ENCODE peak calls at places on chromosomes 2 and 18, in six cellular contexts. E is aorta, Y is right atrium auricular region, F is esophagus squamous epithelium, O is gastrocnemius medialis, S is fibroblast of lung. D is an unnamed sample.

GRCh38 chr2:19377717-19378116 is 19.3 kb upstream of the OSR1 start:
- DNase-seq in E (no peak), Y (no peak), F (no peak), O (no peak), S (no peak), D (no peak)

GRCh38 chr18:25230658-25231326 is 121.2 kb downstream of the ZNF521 start:
- DNase-seq in E (peak; percentile 81), Y (peak; percentile 93), F (no peak), O (peak; percentile 78), S (peak; percentile 95), D (no peak)

GRCh38 chr2:96103388-96103705 is 13.0 kb downstream of the ADRA2B start:
- DNase-seq in E (peak; percentile 42), Y (no peak), F (no peak), O (no peak), S (no peak), D (no peak)

GRCh38 chr2:567865-568638 is 109.2 kb downstream of the TMEM18 start:
- DNase-seq in E (peak; percentile 71), Y (no peak), F (no peak), O (peak; percentile 55), S (peak; percentile 19), D (no peak)

GRCh38 chr2:9144617-9145016 is 62.0 kb upstream of the ASAP2 start:
- DNase-seq in E (no peak), Y (no peak), F (no peak), O (no peak), S (peak; percentile 47), D (no peak)

GRCh38 chr2:191051825-191052778 is 38.1 kb upstream of the STAT1 start:
- DNase-seq in E (no peak), Y (no peak), F (no peak), O (no peak), S (peak; percentile 71), D (no peak)

GRCh38 chr2:137967042-137967441 is 2.8 kb downstream of the HNMT start:
- DNase-seq in E (no peak), Y (no peak), F (no peak), O (no peak), S (no peak), D (no peak)

GRCh38 chr2:39416172-39416571 is 20.9 kb downstream of the MAP4K3 start:
- DNase-seq in E (no peak), Y (no peak), F (no peak), O (no peak), S (peak; percentile 55), D (no peak)

GRCh38 chr18:55546873-55547704 is 40.9 kb downstream of the TCF4 start:
- DNase-seq in E (no peak), Y (peak; percentile 63), F (no peak), O (peak; percentile 15), S (peak; percentile 63), D (no peak)

GRCh38 chr2:101150306-101151140 is 659 bp downstream of the TBC1D8 start:
- DNase-seq in E (peak; percentile 59), Y (no peak), F (no peak), O (no peak), S (no peak), D (no peak)

GRCh38 chr2:18559941-18560796 is at the start of gene RDH14:
- DNase-seq in E (peak; percentile 96), Y (peak; percentile 96), F (peak; percentile 74), O (peak; percentile 96), S (peak; percentile 94), D (peak; percentile 92)

GRCh38 chr2:96933528-96933927 is 52.9 kb downstream of the FAM178B start:
- DNase-seq in E (peak; percentile 29), Y (no peak), F (no peak), O (no peak), S (no peak), D (no peak)

GRCh38 chr2:88010136-88010535 is 6.2 kb downstream of the RNU2-63P start:
- DNase-seq in E (no peak), Y (no peak), F (no peak), O (no peak), S (no peak), D (no peak)

GRCh38 chr2:75027886-75028285 is 69.4 kb downstream of the POLE4 start:
- DNase-seq in E (no peak), Y (no peak), F (no peak), O (no peak), S (no peak), D (no peak)

GRCh38 chr2:169507698-169508097 is 1.8 kb upstream of the KLHL41 start:
- DNase-seq in E (no peak), Y (no peak), F (no peak), O (no peak), S (peak; percentile 85), D (no peak)

GRCh38 chr2:46086578-46087070 is 210.6 kb upstream of the EPAS1 start:
- DNase-seq in E (no peak), Y (no peak), F (no peak), O (no peak), S (no peak), D (no peak)

DNA sequence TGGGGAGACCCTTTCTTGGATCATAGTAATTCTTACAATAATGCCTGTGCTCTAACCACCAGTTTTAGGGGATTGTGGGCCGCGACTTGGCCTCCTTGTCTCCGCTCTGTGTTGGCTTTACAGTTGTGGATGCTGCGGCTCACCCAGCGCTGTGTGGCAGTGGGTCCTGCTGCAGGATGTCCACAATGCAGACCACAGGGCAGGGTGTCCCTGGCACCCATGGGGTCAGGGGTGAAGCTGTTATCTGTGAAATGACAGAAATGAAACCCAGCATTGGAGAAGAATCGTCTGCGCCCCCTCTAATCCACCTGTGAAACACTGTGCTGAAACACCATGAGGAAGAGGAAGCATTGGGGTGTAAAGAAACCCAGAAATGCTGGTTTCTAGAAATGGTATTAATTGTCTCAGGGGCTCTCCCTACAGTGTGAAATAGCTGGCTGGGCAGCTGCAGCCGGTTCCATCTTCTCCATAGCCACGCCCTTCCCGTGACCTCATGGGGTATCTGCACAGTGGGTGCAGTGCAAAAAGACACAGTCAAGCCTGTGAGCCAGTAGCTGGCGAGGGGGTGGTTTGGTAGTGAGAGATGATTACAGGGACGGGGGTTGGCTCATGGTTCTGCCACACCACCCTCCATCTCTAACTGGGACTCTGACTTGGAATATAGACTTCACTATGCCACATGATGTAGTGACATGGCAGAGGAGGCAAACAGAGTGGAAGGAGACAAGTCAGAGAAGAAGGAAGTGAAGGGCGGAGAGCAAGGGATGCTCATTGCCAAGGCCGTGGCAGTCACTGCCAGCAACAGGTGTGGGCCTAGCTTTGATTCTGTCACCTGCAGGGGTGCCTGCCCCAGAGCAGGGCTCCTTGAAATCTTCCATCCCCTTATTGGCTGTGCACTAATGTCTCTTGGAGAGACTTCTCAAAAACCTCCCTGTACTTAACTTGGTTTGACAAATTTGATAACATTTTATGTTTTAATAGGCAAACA is 16.2 kb downstream of the INPP4A start:
- DNase-seq in E (peak; percentile 66), Y (no peak), F (no peak), O (no peak), S (no peak), D (peak; percentile 47)
- H3K9me3 ChIP-seq in E (no peaks in the 10 kb centered on the region), Y (no peaks in the 10 kb centered on the region), F (no peaks in the 10 kb centered on the region), O (no peaks in the 10 kb centered on the region), S (no peaks in the 10 kb centered on the region), D (no peaks in the 10 kb centered on the region)

DNA sequence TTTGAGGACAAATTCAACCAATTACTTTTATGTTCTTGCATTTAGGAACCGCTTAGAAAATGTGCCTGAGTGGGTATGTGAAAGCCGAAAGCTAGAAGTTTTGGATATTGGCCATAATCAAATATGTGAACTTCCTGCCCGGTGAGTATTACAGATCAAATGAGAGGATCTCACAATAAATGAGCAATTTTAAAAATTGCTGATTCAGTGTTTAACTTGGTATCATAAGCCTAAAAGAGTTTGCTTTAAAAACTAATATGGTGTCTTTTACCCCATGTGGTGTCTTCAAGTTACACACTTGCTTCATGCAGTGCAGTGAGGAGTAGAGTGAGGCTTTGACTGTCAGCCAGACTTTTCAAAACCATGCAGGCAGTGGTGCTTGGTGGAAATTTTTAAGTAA is 199.5 kb downstream of the PHLPP1 start:
- DNase-seq in E (no peak), Y (no peak), F (no peak), O (no peak), S (no peak), D (no peak)
- H3K27ac ChIP-seq in E (no peak overlapping the region), Y (no peak overlapping the region), F (no peak overlapping the region), O (no peak overlapping the region), S (no peak overlapping the region), D (no peak overlapping the region)

GRCh38 chr2:119853777-119854399 is 94.2 kb downstream of the PTPN4 start:
- DNase-seq in E (no peak), Y (no peak), F (no peak), O (no peak), S (no peak), D (no peak)

GRCh38 chr2:119846021-119846420 is 86.3 kb downstream of the PTPN4 start:
- DNase-seq in E (no peak), Y (no peak), F (no peak), O (no peak), S (no peak), D (no peak)

GRCh38 chr2:119852214-119852613 is 92.5 kb downstream of the PTPN4 start:
- DNase-seq in E (no peak), Y (no peak), F (no peak), O (no peak), S (no peak), D (no peak)

GRCh38 chr2:119849838-119850565 is 90.3 kb downstream of the PTPN4 start:
- DNase-seq in E (no peak), Y (no peak), F (no peak), O (no peak), S (no peak), D (no peak)
- H3K9me3 ChIP-seq in E (peaks cover 8% of the 10 kb centered on the region), Y (peaks cover 7% of the 10 kb centered on the region), F (peaks cover 27% of the 10 kb centered on the region), O (no peaks in the 10 kb centered on the region), S (no peaks in the 10 kb centered on the region), D (peaks cover 23% of the 10 kb centered on the region)

GRCh38 chr2:10281891-10282290 is 20.8 kb upstream of the HPCAL1 start:
- DNase-seq in E (no peak), Y (no peak), F (no peak), O (no peak), S (no peak), D (no peak)

GRCh38 chr2:10284108-10284870 is 18.4 kb upstream of the HPCAL1 start:
- DNase-seq in E (no peak), Y (no peak), F (no peak), O (no peak), S (no peak), D (no peak)

GRCh38 chr2:10282621-10283105 is 20.0 kb upstream of the HPCAL1 start:
- DNase-seq in E (no peak), Y (no peak), F (no peak), O (no peak), S (peak; percentile 23), D (no peak)

GRCh38 chr2:10285191-10285577 is 17.5 kb upstream of the HPCAL1 start:
- DNase-seq in E (no peak), Y (no peak), F (no peak), O (no peak), S (no peak), D (no peak)

DNA sequence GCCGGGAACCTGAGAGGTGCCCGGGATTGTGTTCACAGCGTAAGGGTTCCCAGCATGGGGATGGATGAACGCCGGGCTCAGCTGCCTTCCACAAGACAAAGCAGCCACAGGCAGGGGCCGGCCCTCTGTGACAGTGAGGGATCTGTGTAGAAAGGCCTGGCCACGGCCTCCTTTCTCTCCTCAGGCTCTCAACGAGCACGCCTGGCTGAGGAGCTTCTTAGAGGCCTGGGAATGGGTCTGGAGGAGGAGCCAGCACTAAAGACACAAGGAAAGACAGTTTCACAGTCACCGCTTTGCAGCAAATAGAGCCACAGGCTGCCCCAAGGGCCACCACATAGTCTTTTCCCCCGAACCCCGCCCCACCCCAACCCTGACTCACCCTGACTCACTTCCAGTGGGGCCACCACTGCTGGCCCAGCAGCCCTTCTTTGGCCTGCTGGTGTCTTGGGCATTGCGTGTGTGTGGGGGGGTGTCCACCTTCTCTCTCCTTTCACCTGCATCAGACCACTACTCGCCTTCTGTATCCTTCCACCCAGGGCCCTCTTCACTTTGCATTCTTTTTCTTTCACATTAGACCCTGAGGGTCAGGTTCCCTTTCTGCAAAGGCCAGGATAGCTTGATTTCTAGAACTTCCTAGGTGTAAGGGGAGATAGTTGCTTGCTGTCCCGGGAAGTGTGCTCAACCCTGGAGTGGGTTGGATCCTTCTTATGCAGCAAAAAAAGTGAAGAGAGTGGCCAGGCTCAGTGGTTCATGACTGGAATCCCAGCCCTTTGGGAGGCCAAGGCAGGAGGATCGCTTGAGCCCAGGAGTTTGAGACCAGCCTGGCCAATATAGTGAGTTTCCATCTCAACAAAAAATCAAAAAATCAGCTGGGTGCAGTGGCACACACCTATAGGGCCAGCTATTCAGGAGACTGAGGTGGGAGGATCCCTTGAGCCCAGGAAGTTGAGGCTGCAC is 19.3 kb upstream of the HPCAL1 start:
- DNase-seq in E (peak; percentile 68), Y (no peak), F (no peak), O (no peak), S (peak; percentile 86), D (no peak)
- H3K27ac ChIP-seq in E (no peak overlapping the region), Y (peak overlapping the region; percentile 16), F (no peak overlapping the region), O (no peak overlapping the region), S (peak overlapping the region; percentile 39), D (no peak overlapping the region)